ENCODE peak calls at places on chromosomes 5 and 9, in ten cellular contexts. One of them, this sample, is unnamed.

GRCh38 chr9:136759001-136759400 is 958 bp upstream of the LCN8 start:
- DNase-seq in BJ: no peak
- DNase-seq in AG10803: no peak
- DNase-seq in fibroblast of lung: no peak
- DNase-seq in CD4-positive, alpha-beta memory T cell: no peak
- DNase-seq in GM23248: no peak
- DNase-seq in lung: no peak
- DNase-seq in mesendoderm: no peak
- DNase-seq in tibial artery: no peak
- DNase-seq in GM06990: no peak
- DNase-seq in this sample: no peak

GRCh38 chr9:119526703-119527102 is 157.5 kb upstream of the BRINP1 start:
- DNase-seq in BJ: no peak
- DNase-seq in GM23248: no peak
- DNase-seq in AG10803: no peak
- DNase-seq in tibial artery: no peak
- DNase-seq in CD4-positive, alpha-beta memory T cell: no peak
- DNase-seq in mesendoderm: no peak
- DNase-seq in GM06990: no peak
- DNase-seq in fibroblast of lung: no peak
- DNase-seq in lung: no peak
- DNase-seq in this sample: no peak

GRCh38 chr9:128121924-128122808 is 5.4 kb downstream of the PTGES2 start:
- DNase-seq in mesendoderm: no peak
- DNase-seq in CD4-positive, alpha-beta memory T cell: no peak
- DNase-seq in AG10803: no peak
- DNase-seq in lung: no peak
- DNase-seq in GM06990: no peak
- DNase-seq in fibroblast of lung: no peak
- DNase-seq in BJ: no peak
- DNase-seq in tibial artery: no peak
- DNase-seq in GM23248: no peak
- DNase-seq in this sample: no peak

GRCh38 chr5:115170924-115171510 is 1.3 kb upstream of the TRIM36 start:
- DNase-seq in CD4-positive, alpha-beta memory T cell: no peak
- DNase-seq in GM06990: no peak
- DNase-seq in mesendoderm: no peak
- DNase-seq in AG10803: no peak
- DNase-seq in fibroblast of lung: no peak
- DNase-seq in GM23248: peak
- DNase-seq in BJ: no peak
- DNase-seq in lung: no peak
- DNase-seq in tibial artery: no peak
- DNase-seq in this sample: no peak

GRCh38 chr5:176611435-176611834 is 1.5 kb upstream of the GPRIN1 start:
- DNase-seq in lung: peak
- DNase-seq in mesendoderm: peak
- DNase-seq in GM06990: no peak
- DNase-seq in AG10803: peak
- DNase-seq in GM23248: peak
- DNase-seq in fibroblast of lung: peak
- DNase-seq in CD4-positive, alpha-beta memory T cell: peak
- DNase-seq in BJ: peak
- DNase-seq in tibial artery: peak
- DNase-seq in this sample: peak

GRCh38 chr5:112253478-112254250 is 165.4 kb downstream of the EPB41L4A start:
- DNase-seq in BJ: peak
- DNase-seq in fibroblast of lung: peak
- DNase-seq in AG10803: peak
- DNase-seq in GM23248: peak
- DNase-seq in mesendoderm: no peak
- DNase-seq in CD4-positive, alpha-beta memory T cell: no peak
- DNase-seq in GM06990: no peak
- DNase-seq in tibial artery: peak
- DNase-seq in lung: no peak
- DNase-seq in this sample: peak

GRCh38 chr9:93480262-93480661 is 26.9 kb upstream of the FAM120AOS start:
- DNase-seq in BJ: no peak
- DNase-seq in AG10803: no peak
- DNase-seq in lung: no peak
- DNase-seq in tibial artery: no peak
- DNase-seq in GM23248: no peak
- DNase-seq in fibroblast of lung: no peak
- DNase-seq in mesendoderm: peak
- DNase-seq in GM06990: no peak
- DNase-seq in CD4-positive, alpha-beta memory T cell: no peak
- DNase-seq in this sample: no peak

GRCh38 chr5:160685219-160685618 is 166.8 kb downstream of the ATP10B start:
- DNase-seq in GM23248: no peak
- DNase-seq in fibroblast of lung: no peak
- DNase-seq in CD4-positive, alpha-beta memory T cell: no peak
- DNase-seq in AG10803: no peak
- DNase-seq in mesendoderm: no peak
- DNase-seq in tibial artery: no peak
- DNase-seq in BJ: no peak
- DNase-seq in GM06990: no peak
- DNase-seq in lung: no peak
- DNase-seq in this sample: no peak

GRCh38 chr5:139696894-139697658 is 48.9 kb downstream of the CXXC5 start:
- DNase-seq in fibroblast of lung: peak
- DNase-seq in GM06990: peak
- DNase-seq in mesendoderm: peak
- DNase-seq in tibial artery: peak
- DNase-seq in CD4-positive, alpha-beta memory T cell: no peak
- DNase-seq in BJ: peak
- DNase-seq in AG10803: peak
- DNase-seq in GM23248: peak
- DNase-seq in lung: peak
- DNase-seq in this sample: peak

GRCh38 chr5:174559141-174559540 is 165.2 kb upstream of the MSX2 start:
- DNase-seq in fibroblast of lung: peak
- DNase-seq in tibial artery: no peak
- DNase-seq in AG10803: peak
- DNase-seq in mesendoderm: no peak
- DNase-seq in CD4-positive, alpha-beta memory T cell: no peak
- DNase-seq in GM23248: no peak
- DNase-seq in BJ: no peak
- DNase-seq in GM06990: no peak
- DNase-seq in lung: no peak
- DNase-seq in this sample: no peak

GRCh38 chr5:120817044-120817985 is 353.2 kb downstream of the PRR16 start:
- DNase-seq in GM06990: no peak
- DNase-seq in mesendoderm: peak
- DNase-seq in fibroblast of lung: peak
- DNase-seq in tibial artery: no peak
- DNase-seq in CD4-positive, alpha-beta memory T cell: no peak
- DNase-seq in lung: no peak
- DNase-seq in GM23248: peak
- DNase-seq in AG10803: peak
- DNase-seq in BJ: no peak
- DNase-seq in this sample: no peak

GRCh38 chr5:150473673-150474358 is 24.3 kb upstream of the RPS14 start:
- DNase-seq in GM06990: no peak
- DNase-seq in lung: no peak
- DNase-seq in fibroblast of lung: peak
- DNase-seq in tibial artery: no peak
- DNase-seq in mesendoderm: peak
- DNase-seq in GM23248: peak
- DNase-seq in CD4-positive, alpha-beta memory T cell: no peak
- DNase-seq in AG10803: peak
- DNase-seq in BJ: no peak
- DNase-seq in this sample: no peak

GRCh38 chr5:172178301-172179031 is 9.6 kb downstream of the STK10 start:
- DNase-seq in mesendoderm: no peak
- DNase-seq in GM06990: no peak
- DNase-seq in tibial artery: no peak
- DNase-seq in fibroblast of lung: no peak
- DNase-seq in CD4-positive, alpha-beta memory T cell: no peak
- DNase-seq in BJ: no peak
- DNase-seq in GM23248: no peak
- DNase-seq in AG10803: no peak
- DNase-seq in lung: no peak
- DNase-seq in this sample: no peak

GRCh38 chr5:158032246-158032645 is 173.3 kb upstream of the CLINT1 start:
- DNase-seq in tibial artery: no peak
- DNase-seq in fibroblast of lung: no peak
- DNase-seq in mesendoderm: no peak
- DNase-seq in BJ: no peak
- DNase-seq in GM06990: no peak
- DNase-seq in lung: no peak
- DNase-seq in CD4-positive, alpha-beta memory T cell: no peak
- DNase-seq in AG10803: no peak
- DNase-seq in GM23248: no peak
- DNase-seq in this sample: no peak

DNA sequence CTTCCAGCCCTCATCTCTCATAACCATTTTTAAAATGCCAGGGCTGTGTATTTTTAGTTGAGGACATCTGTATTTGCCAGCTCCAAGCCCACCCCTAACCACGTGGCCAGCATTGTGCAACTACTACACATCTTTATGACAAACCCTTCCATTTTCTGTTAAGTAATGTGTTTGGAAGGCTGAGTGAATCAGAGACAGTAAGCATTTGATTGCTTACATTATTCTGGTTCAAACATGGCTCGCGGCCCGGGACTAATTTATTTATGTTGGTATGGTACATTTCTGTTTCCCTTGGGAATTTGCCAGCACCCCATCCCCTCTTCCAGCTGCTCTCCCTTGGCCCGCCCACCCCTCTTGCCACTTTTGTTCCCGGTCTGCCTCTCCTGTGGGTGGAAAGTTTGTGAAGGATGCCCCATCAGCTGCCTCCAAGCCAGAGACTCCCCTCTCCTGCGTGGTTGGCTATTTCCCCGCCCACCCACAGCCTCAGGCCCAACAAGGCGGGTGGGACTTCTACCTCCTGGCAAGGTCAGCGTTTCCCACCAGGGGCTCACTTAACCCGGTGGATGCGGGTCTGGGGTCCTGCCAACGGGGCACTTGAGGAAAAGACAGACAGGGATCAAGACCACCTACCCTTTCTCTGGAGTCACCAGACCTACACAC is 162.3 kb downstream of the HSD17B3 start:
- DNase-seq in GM06990: no peak
- DNase-seq in lung: peak
- DNase-seq in tibial artery: peak
- DNase-seq in fibroblast of lung: peak
- DNase-seq in BJ: no peak
- DNase-seq in CD4-positive, alpha-beta memory T cell: no peak
- DNase-seq in mesendoderm: no peak
- DNase-seq in GM23248: peak
- DNase-seq in AG10803: peak
- DNase-seq in this sample: peak
- H3K4me3 ChIP-seq in GM06990: no peak
- H3K4me3 ChIP-seq in lung: no peak
- H3K4me3 ChIP-seq in tibial artery: no peak
- H3K4me3 ChIP-seq in fibroblast of lung: no peak
- H3K4me3 ChIP-seq in BJ: no peak
- H3K4me3 ChIP-seq in CD4-positive, alpha-beta memory T cell: no peak
- H3K4me3 ChIP-seq in mesendoderm: no peak
- H3K4me3 ChIP-seq in GM23248: no peak
- H3K4me3 ChIP-seq in AG10803: no peak
- H3K4me3 ChIP-seq in this sample: no peak

GRCh38 chr5:109411627-109412026 is 1.9 kb upstream of the PJA2 start:
- DNase-seq in mesendoderm: no peak
- DNase-seq in fibroblast of lung: peak
- DNase-seq in GM23248: peak
- DNase-seq in tibial artery: no peak
- DNase-seq in lung: no peak
- DNase-seq in GM06990: peak
- DNase-seq in CD4-positive, alpha-beta memory T cell: peak
- DNase-seq in BJ: peak
- DNase-seq in AG10803: peak
- DNase-seq in this sample: peak
- H3K4me3 ChIP-seq in mesendoderm: no peak
- H3K4me3 ChIP-seq in fibroblast of lung: no peak
- H3K4me3 ChIP-seq in GM23248: peak
- H3K4me3 ChIP-seq in tibial artery: no peak
- H3K4me3 ChIP-seq in lung: no peak
- H3K4me3 ChIP-seq in GM06990: no peak
- H3K4me3 ChIP-seq in CD4-positive, alpha-beta memory T cell: no peak
- H3K4me3 ChIP-seq in BJ: no peak
- H3K4me3 ChIP-seq in AG10803: no peak
- H3K4me3 ChIP-seq in this sample: no peak

DNA sequence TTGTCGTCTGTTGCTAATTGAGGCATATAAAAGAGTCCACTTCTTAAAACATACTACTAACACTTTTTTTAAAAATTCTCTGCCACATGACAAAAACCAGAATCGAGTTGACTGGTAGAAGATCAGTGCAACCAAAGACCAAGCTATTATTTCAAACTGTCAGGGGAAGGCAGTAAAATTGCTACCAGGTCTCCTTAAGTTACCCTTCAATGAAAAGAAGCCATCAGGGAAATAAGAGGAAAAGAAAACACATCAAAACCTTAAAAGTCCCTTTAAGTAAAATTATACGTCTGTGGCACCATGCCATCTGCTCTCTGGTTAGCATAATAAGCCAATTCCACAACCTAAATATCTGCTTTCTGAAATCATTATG is 9.6 kb downstream of the ZNF608 start:
- DNase-seq in mesendoderm: no peak
- DNase-seq in fibroblast of lung: no peak
- DNase-seq in CD4-positive, alpha-beta memory T cell: no peak
- DNase-seq in AG10803: no peak
- DNase-seq in lung: no peak
- DNase-seq in BJ: no peak
- DNase-seq in GM23248: no peak
- DNase-seq in tibial artery: no peak
- DNase-seq in GM06990: no peak
- DNase-seq in this sample: no peak
- H3K4me3 ChIP-seq in mesendoderm: no peak
- H3K4me3 ChIP-seq in fibroblast of lung: no peak
- H3K4me3 ChIP-seq in CD4-positive, alpha-beta memory T cell: no peak
- H3K4me3 ChIP-seq in AG10803: no peak
- H3K4me3 ChIP-seq in lung: no peak
- H3K4me3 ChIP-seq in BJ: no peak
- H3K4me3 ChIP-seq in GM23248: no peak
- H3K4me3 ChIP-seq in tibial artery: no peak
- H3K4me3 ChIP-seq in GM06990: no peak
- H3K4me3 ChIP-seq in this sample: no peak

DNA sequence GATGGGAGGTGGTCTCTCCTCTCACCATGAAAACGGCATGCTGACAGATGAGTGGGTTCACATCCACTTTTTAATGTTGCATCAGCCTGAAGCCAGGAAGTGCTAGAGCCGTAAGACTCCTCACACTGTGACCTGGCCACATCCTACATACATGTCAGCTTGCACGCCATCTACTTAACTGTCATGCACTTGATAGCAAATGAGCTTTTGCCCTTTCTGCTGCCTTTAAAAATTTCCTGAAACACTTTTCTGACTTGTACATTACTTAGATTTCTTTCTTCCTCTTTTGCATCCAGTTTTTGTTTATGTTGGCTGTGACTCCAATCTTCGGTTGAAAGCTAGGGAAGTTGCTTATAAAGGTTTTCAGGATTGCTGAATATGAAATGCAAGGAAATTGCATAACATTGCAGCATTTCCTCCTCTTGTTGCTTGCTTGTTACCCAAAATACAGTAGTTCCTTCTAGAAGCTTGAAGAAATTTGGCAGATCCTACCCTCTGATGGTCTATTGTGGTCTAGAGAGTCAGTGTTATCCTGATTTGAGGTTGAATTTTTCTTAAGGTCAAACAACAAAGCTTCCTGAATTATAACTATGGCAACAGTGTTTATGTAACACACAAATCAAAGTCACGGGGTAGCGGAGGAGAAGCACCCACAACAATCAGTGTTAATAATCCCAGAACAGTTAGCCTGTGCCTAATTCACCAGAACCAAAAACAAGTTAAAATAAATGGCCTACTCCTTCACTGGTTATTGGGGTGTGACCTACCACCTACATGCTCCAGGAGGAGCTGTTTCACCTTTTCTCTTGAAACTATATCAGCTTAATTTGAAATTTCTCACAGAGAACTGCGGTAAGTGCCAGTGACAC is 232.5 kb downstream of the ARHGAP26 start:
- DNase-seq in GM06990: peak
- DNase-seq in fibroblast of lung: peak
- DNase-seq in BJ: peak
- DNase-seq in mesendoderm: peak
- DNase-seq in CD4-positive, alpha-beta memory T cell: peak
- DNase-seq in tibial artery: peak
- DNase-seq in GM23248: peak
- DNase-seq in lung: no peak
- DNase-seq in AG10803: peak
- DNase-seq in this sample: peak
- H3K4me3 ChIP-seq in GM06990: no peak
- H3K4me3 ChIP-seq in fibroblast of lung: no peak
- H3K4me3 ChIP-seq in BJ: no peak
- H3K4me3 ChIP-seq in mesendoderm: no peak
- H3K4me3 ChIP-seq in CD4-positive, alpha-beta memory T cell: no peak
- H3K4me3 ChIP-seq in tibial artery: no peak
- H3K4me3 ChIP-seq in GM23248: peak
- H3K4me3 ChIP-seq in lung: no peak
- H3K4me3 ChIP-seq in AG10803: no peak
- H3K4me3 ChIP-seq in this sample: no peak

This sample was measured in skeletal muscle cell.